ENCODE peak calls at places on chromosomes 1 and 21, in six cellular contexts. G is fibroblast of lung, X is neuronal stem cell, C is GM12878, P is transverse colon, Q is A549. I is an unnamed sample. For H3K9me3, the result is how much of the 10 kb centered on the place peaks cover.

GRCh38 chr1:114219247-114219872 is 65.7 kb upstream of the SYT6 start:
- DNase-seq in G (no peak), X (no peak), C (no peak), P (no peak), Q (peak), I (no peak)

GRCh38 chr1:153633161-153633746 is 612 bp upstream of the CHTOP start:
- DNase-seq in G (no peak), X (no peak), C (no peak), P (peak), Q (peak), I (no peak)

GRCh38 chr1:85396194-85396593 is 68.8 kb downstream of the DDAH1 start:
- DNase-seq in G (no peak), X (no peak), C (no peak), P (no peak), Q (no peak), I (no peak)

GRCh38 chr1:152786077-152786476 is at the start of gene LCE1E:
- DNase-seq in G (no peak), X (no peak), C (no peak), P (no peak), Q (no peak), I (no peak)

GRCh38 chr1:16181887-16182719 is 26.2 kb upstream of the EPHA2 start:
- DNase-seq in G (peak), X (no peak), C (no peak), P (peak), Q (peak), I (peak)

GRCh38 chr1:78833491-78833890 is 173.0 kb downstream of the ADGRL4 start:
- DNase-seq in G (peak), X (no peak), C (no peak), P (no peak), Q (peak), I (no peak)

GRCh38 chr1:98898901-98899300 is 105.8 kb downstream of the PLPPR5 start:
- DNase-seq in G (no peak), X (no peak), C (no peak), P (no peak), Q (no peak), I (no peak)

GRCh38 chr1:101004666-101005065 is 20.9 kb downstream of the DPH5 start:
- DNase-seq in G (peak), X (no peak), C (no peak), P (no peak), Q (no peak), I (no peak)

GRCh38 chr1:218476385-218476784 is 131.2 kb downstream of the TGFB2 start:
- DNase-seq in G (peak), X (no peak), C (no peak), P (no peak), Q (peak), I (no peak)

GRCh38 chr1:213519098-213519497 is 468.1 kb downstream of the RPS6KC1 start:
- DNase-seq in G (no peak), X (no peak), C (no peak), P (no peak), Q (no peak), I (no peak)

GRCh38 chr21:42218836-42219605 is at the start of gene ABCG1:
- DNase-seq in G (peak), X (peak), C (no peak), P (peak), Q (no peak), I (no peak)

GRCh38 chr21:14836950-14837349 is 227.8 kb downstream of the NRIP1 start:
- DNase-seq in G (peak), X (no peak), C (no peak), P (no peak), Q (no peak), I (no peak)

GRCh38 chr1:236502579-236502971 is 21.2 kb upstream of the LGALS8 start:
- DNase-seq in G (peak), X (no peak), C (no peak), P (no peak), Q (peak), I (peak)

GRCh38 chr1:205188132-205188531 is 23.4 kb downstream of the DSTYK start:
- DNase-seq in G (no peak), X (no peak), C (no peak), P (no peak), Q (peak), I (no peak)

GRCh38 chr1:58907398-58907797 is 123.6 kb upstream of the JUN start:
- DNase-seq in G (no peak), X (no peak), C (no peak), P (no peak), Q (no peak), I (no peak)

GRCh38 chr1:110525250-110525597 is 6.2 kb upstream of the KCNA10 start:
- DNase-seq in G (no peak), X (no peak), C (no peak), P (no peak), Q (no peak), I (no peak)

GRCh38 chr1:150973826-150974579 is 632 bp downstream of the CERS2 start:
- DNase-seq in G (peak), X (no peak), C (no peak), P (peak), Q (no peak), I (no peak)

GRCh38 chr21:22120616-22121266 is 1122.5 kb downstream of the NCAM2 start:
- DNase-seq in G (no peak), X (no peak), C (no peak), P (no peak), Q (peak), I (no peak)

GRCh38 chr1:110346690-110347089 is 7.5 kb downstream of the RBM15 start:
- DNase-seq in G (no peak), X (no peak), C (no peak), P (no peak), Q (no peak), I (no peak)

GRCh38 chr1:116842654-116843053 is 67.1 kb upstream of the PTGFRN start:
- DNase-seq in G (no peak), X (no peak), C (no peak), P (no peak), Q (no peak), I (no peak)

GRCh38 chr1:203271018-203271743 is 34.1 kb upstream of the BTG2 start:
- DNase-seq in G (peak), X (no peak), C (no peak), P (peak), Q (peak), I (no peak)

GRCh38 chr1:112393634-112393976 is 2.4 kb upstream of the CTTNBP2NL start:
- DNase-seq in G (peak), X (no peak), C (no peak), P (peak), Q (no peak), I (peak)

GRCh38 chr1:13949571-13949970 is 249.6 kb downstream of the PRDM2 start:
- DNase-seq in G (no peak), X (no peak), C (no peak), P (no peak), Q (no peak), I (no peak)

GRCh38 chr1:241440904-241441303 is 78.7 kb downstream of the FH start:
- DNase-seq in G (no peak), X (no peak), C (no peak), P (no peak), Q (no peak), I (no peak)

GRCh38 chr21:25963186-25963585 is 207.4 kb downstream of the APP start:
- DNase-seq in G (peak), X (no peak), C (no peak), P (peak), Q (peak), I (peak)

GRCh38 chr1:200741808-200742207 is 3.1 kb downstream of the CAMSAP2 start:
- DNase-seq in G (no peak), X (no peak), C (no peak), P (no peak), Q (no peak), I (no peak)

GRCh38 chr21:38990424-38990794 is 184.7 kb downstream of the ETS2 start:
- DNase-seq in G (no peak), X (no peak), C (no peak), P (peak), Q (no peak), I (no peak)

GRCh38 chr1:204578867-204579664 is 62.9 kb downstream of the MDM4 start:
- DNase-seq in G (no peak), X (no peak), C (peak), P (peak), Q (no peak), I (no peak)

GRCh38 chr1:178344513-178345077 is 152.2 kb downstream of the CLEC20A start:
- DNase-seq in G (peak), X (no peak), C (peak), P (no peak), Q (peak), I (peak)

GRCh38 chr1:84181350-84182005 is 37.4 kb downstream of the PRKACB start:
- DNase-seq in G (no peak), X (no peak), C (no peak), P (no peak), Q (no peak), I (no peak)

GRCh38 chr1:72693376-72693775 is 411.0 kb upstream of the NEGR1 start:
- DNase-seq in G (no peak), X (no peak), C (no peak), P (no peak), Q (no peak), I (no peak)
- H3K9me3 ChIP-seq in G (under half), X (under half), C (under half), P (under half), Q (under half), I (under half)

GRCh38 chr1:29648798-29649374 is 412.6 kb downstream of the PTPRU start:
- DNase-seq in G (no peak), X (no peak), C (no peak), P (no peak), Q (no peak), I (no peak)
- H3K9me3 ChIP-seq in G (under half), X (under half), C (under half), P (under half), Q (under half), I (under half)

GRCh38 chr1:45259053-45259452 is 52.6 kb upstream of the ZSWIM5 start:
- DNase-seq in G (no peak), X (no peak), C (no peak), P (no peak), Q (no peak), I (no peak)

GRCh38 chr1:45258059-45258650 is 51.8 kb upstream of the ZSWIM5 start:
- DNase-seq in G (no peak), X (no peak), C (no peak), P (no peak), Q (peak), I (no peak)

GRCh38 chr1:45265244-45265643 is 58.8 kb upstream of the ZSWIM5 start:
- DNase-seq in G (no peak), X (no peak), C (no peak), P (no peak), Q (no peak), I (no peak)

GRCh38 chr1:45263132-45263531 is 56.7 kb upstream of the ZSWIM5 start:
- DNase-seq in G (no peak), X (no peak), C (no peak), P (no peak), Q (no peak), I (no peak)

DNA sequence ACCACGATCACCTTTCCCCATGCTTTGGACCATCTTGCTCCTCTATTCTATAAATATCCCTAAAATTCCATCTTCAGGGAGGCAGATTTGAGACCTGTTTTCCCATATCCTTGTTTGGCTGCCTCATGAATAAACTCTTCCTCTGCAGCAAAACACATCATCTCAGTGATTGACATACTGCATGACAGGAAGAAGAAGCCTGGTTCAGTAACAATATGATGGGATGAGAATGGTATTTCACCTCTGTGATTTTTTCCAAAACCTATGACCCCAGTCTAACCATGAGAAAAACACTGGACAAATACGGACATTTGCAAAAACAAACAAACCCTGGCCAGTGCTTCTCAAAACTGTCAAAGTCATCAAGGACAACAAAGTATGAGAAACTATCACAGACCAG is 53.8 kb upstream of the ZSWIM5 start:
- DNase-seq in G (no peak), X (no peak), C (no peak), P (no peak), Q (no peak), I (no peak)
- H3K9me3 ChIP-seq in G (under half), X (under half), C (under half), P (under half), Q (under half), I (under half)

GRCh38 chr1:2984399-2985061 is 36.7 kb upstream of the ACTRT2 start:
- DNase-seq in G (no peak), X (no peak), C (no peak), P (no peak), Q (no peak), I (no peak)
- H3K9me3 ChIP-seq in G (under half), X (under half), C (under half), P (under half), Q (under half), I (under half)

DNA sequence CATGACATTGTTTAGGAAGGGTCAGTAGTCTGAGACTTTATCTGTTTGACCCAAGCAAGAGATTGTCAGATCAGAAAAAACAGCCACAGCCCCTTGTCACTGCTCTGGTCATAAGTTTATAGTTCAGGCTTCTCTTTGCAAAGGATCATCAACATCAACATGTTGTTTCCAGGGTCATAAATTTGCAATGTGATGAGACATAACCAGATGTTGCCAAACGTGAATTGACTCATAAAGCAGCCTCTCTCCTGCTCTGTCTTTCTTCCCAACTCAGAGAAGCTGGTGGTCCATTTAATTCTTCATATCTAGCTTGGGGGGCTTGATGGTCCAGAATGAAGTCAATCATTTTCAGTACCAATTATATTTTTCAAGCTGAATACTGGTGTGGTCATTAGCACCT is 507.2 kb upstream of the PBX1 start:
- DNase-seq in G (no peak), X (no peak), C (no peak), P (no peak), Q (no peak), I (no peak)
- H3K9me3 ChIP-seq in G (under half), X (under half), C (under half), P (under half), Q (under half), I (under half)

DNA sequence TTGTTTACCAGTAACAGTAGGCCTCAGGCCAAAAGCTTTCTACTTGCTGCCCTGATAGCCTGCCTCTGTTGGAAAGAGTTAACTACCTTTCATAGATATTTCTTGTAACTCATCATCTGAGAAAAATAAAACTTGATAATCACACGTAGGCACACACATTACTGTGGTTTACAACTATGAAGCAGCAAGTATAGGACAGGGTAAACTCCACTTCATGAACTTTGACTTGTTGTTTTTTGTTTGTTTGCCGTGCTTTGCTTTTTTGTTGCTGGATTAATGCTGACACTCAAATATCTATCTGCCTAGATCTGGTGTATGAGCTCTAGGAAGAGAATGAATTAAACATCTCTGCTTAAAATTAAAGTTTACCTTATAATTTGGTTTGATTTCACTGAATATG is 924.7 kb upstream of the ADGRL2 start:
- DNase-seq in G (no peak), X (no peak), C (no peak), P (no peak), Q (no peak), I (no peak)
- H3K9me3 ChIP-seq in G (under half), X (under half), C (under half), P (under half), Q (under half), I (under half)

DNA sequence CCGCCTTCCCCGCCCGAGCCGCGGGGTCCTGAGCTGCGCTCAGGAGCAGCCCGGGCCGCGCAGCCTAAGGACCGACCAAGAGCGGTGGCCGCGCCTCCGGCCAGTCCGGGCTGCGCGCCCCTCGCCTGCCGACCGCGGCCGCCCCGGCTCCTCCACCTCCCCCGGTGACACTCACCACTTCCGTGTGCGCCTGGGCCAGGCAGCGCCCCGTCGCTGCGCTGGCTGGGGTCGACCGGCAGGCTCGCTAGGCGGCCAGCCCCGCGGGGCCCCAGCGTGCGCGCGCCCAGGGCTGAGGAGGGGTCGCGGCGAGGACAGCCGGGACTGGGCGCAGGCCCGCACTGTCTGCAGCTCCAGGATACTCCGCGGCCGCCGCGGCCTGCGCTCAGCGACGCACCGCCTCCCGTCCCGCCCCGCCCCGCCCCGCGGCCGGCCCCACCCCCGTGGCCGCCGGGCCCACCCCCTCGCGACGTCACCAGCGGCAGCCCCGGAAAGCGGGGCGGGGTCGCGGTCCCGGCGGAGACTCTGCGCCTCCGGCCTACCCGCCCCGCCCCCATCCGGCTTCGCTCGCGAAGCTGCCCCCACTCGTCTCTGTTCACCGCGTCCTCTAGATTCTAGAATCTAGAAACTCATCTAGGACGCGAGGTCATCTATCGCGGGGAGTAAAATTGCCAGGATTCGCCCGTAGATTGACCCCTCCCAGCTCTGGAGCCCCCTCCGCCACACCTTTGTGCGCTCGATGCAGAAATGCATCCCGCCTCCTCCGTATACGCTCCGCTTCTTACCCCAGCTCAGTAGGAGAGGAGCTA is at the start of gene JAK1:
- DNase-seq in G (peak), X (peak), C (no peak), P (peak), Q (peak), I (peak)
- H3K9me3 ChIP-seq in G (under half), X (under half), C (under half), P (under half), Q (under half), I (under half)

GRCh38 chr1:83087851-83088250 is 911.1 kb downstream of the TTLL7 start:
- DNase-seq in G (no peak), X (no peak), C (no peak), P (no peak), Q (no peak), I (no peak)
- H3K9me3 ChIP-seq in G (under half), X (under half), C (under half), P (under half), Q (under half), I (under half)

DNA sequence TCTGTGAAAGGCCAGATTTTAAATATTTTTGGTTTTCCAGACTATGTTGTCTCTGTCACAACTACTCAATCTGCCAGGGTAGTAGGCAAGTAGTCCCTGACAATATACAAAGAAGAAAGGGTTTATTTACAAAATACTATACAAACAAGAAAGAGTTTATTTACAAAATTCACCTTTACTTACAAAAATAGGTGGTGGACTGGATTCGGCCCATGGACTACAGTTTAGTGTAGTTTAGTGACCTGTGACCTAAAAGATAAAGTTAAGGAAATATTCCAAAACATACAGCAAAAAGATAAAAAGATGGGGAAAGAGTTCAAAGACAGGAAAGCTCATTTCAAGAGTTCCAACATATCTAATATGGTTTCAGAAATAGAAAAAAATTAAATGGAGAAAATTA is 52.9 kb upstream of the MAP10 start:
- DNase-seq in G (no peak), X (no peak), C (no peak), P (no peak), Q (no peak), I (no peak)
- H3K9me3 ChIP-seq in G (under half), X (under half), C (under half), P (under half), Q (under half), I (under half)